ENCODE peak calls at places on chromosomes 5 and 9, in four cellular contexts. One of them, this sample, is unnamed.

GRCh38 chr9:127545196-127546124 is 66.6 kb upstream of the STXBP1 start:
- DNase-seq in cardiac muscle cell: no peak
- DNase-seq in IMR-90: peak
- DNase-seq in CD4-positive, alpha-beta memory T cell: no peak
- DNase-seq in this sample: no peak

GRCh38 chr9:112971415-112971814 is 40.6 kb downstream of the ZNF883 start:
- DNase-seq in cardiac muscle cell: peak
- DNase-seq in IMR-90: peak
- DNase-seq in CD4-positive, alpha-beta memory T cell: no peak
- DNase-seq in this sample: no peak

GRCh38 chr5:59036274-59036961 is 453.5 kb downstream of the RAB3C start:
- DNase-seq in cardiac muscle cell: no peak
- DNase-seq in IMR-90: peak
- DNase-seq in CD4-positive, alpha-beta memory T cell: peak
- DNase-seq in this sample: no peak

GRCh38 chr5:114678778-114679177 is 316.9 kb downstream of the KCNN2 start:
- DNase-seq in cardiac muscle cell: no peak
- DNase-seq in IMR-90: no peak
- DNase-seq in CD4-positive, alpha-beta memory T cell: no peak
- DNase-seq in this sample: no peak

GRCh38 chr5:43231977-43232376 is 40.0 kb downstream of the NIM1K start:
- DNase-seq in cardiac muscle cell: no peak
- DNase-seq in IMR-90: no peak
- DNase-seq in CD4-positive, alpha-beta memory T cell: no peak
- DNase-seq in this sample: no peak

GRCh38 chr9:92763721-92764380 is 782 bp downstream of the BICD2 start:
- DNase-seq in cardiac muscle cell: peak
- DNase-seq in IMR-90: no peak
- DNase-seq in CD4-positive, alpha-beta memory T cell: no peak
- DNase-seq in this sample: no peak

GRCh38 chr5:140877262-140877581 is 2.1 kb downstream of the PCDHA12 start:
- DNase-seq in cardiac muscle cell: no peak
- DNase-seq in IMR-90: no peak
- DNase-seq in CD4-positive, alpha-beta memory T cell: no peak
- DNase-seq in this sample: no peak

GRCh38 chr5:56409331-56410190 is 176.4 kb upstream of the ANKRD55 start:
- DNase-seq in cardiac muscle cell: no peak
- DNase-seq in IMR-90: peak
- DNase-seq in CD4-positive, alpha-beta memory T cell: no peak
- DNase-seq in this sample: no peak

GRCh38 chr9:1007312-1007711 is 30.9 kb downstream of the DMRT3 start:
- DNase-seq in cardiac muscle cell: no peak
- DNase-seq in IMR-90: no peak
- DNase-seq in CD4-positive, alpha-beta memory T cell: no peak
- DNase-seq in this sample: no peak

GRCh38 chr9:32218100-32218767 is 166.2 kb upstream of the ACO1 start:
- DNase-seq in cardiac muscle cell: no peak
- DNase-seq in IMR-90: no peak
- DNase-seq in CD4-positive, alpha-beta memory T cell: no peak
- DNase-seq in this sample: no peak

GRCh38 chr9:109794361-109795012 is 14.5 kb downstream of the PALM2AKAP2 start:
- DNase-seq in cardiac muscle cell: no peak
- DNase-seq in IMR-90: peak
- DNase-seq in CD4-positive, alpha-beta memory T cell: no peak
- DNase-seq in this sample: no peak

GRCh38 chr5:160181965-160182622 is 47.2 kb upstream of the FABP6 start:
- DNase-seq in cardiac muscle cell: no peak
- DNase-seq in IMR-90: no peak
- DNase-seq in CD4-positive, alpha-beta memory T cell: no peak
- DNase-seq in this sample: no peak

GRCh38 chr5:90519081-90519480 is 10.3 kb downstream of the LYSMD3 start:
- DNase-seq in cardiac muscle cell: no peak
- DNase-seq in IMR-90: no peak
- DNase-seq in CD4-positive, alpha-beta memory T cell: no peak
- DNase-seq in this sample: no peak

GRCh38 chr9:111148994-111149759 is 110.9 kb upstream of the LPAR1 start:
- DNase-seq in cardiac muscle cell: no peak
- DNase-seq in IMR-90: no peak
- DNase-seq in CD4-positive, alpha-beta memory T cell: no peak
- DNase-seq in this sample: no peak

GRCh38 chr5:150645070-150645700 is 4.7 kb downstream of the SYNPO start:
- DNase-seq in cardiac muscle cell: peak
- DNase-seq in IMR-90: peak
- DNase-seq in CD4-positive, alpha-beta memory T cell: no peak
- DNase-seq in this sample: no peak

GRCh38 chr5:115856936-115857524 is 15.3 kb downstream of the AP3S1 start:
- DNase-seq in cardiac muscle cell: no peak
- DNase-seq in IMR-90: no peak
- DNase-seq in CD4-positive, alpha-beta memory T cell: no peak
- DNase-seq in this sample: no peak

GRCh38 chr9:25678147-25678666 is at the start of gene TUSC1:
- DNase-seq in cardiac muscle cell: peak
- DNase-seq in IMR-90: peak
- DNase-seq in CD4-positive, alpha-beta memory T cell: no peak
- DNase-seq in this sample: peak

GRCh38 chr9:1759009-1759408 is 256.1 kb upstream of the SMARCA2 start:
- DNase-seq in cardiac muscle cell: no peak
- DNase-seq in IMR-90: no peak
- DNase-seq in CD4-positive, alpha-beta memory T cell: no peak
- DNase-seq in this sample: no peak

GRCh38 chr5:110250790-110251189 is 475.7 kb downstream of the TMEM232 start:
- DNase-seq in cardiac muscle cell: no peak
- DNase-seq in IMR-90: no peak
- DNase-seq in CD4-positive, alpha-beta memory T cell: no peak
- DNase-seq in this sample: no peak

GRCh38 chr5:56662891-56663290 is 152.5 kb upstream of the MAP3K1 start:
- DNase-seq in cardiac muscle cell: no peak
- DNase-seq in IMR-90: no peak
- DNase-seq in CD4-positive, alpha-beta memory T cell: no peak
- DNase-seq in this sample: no peak

GRCh38 chr5:84986688-84987087 is 602.0 kb upstream of the EDIL3 start:
- DNase-seq in cardiac muscle cell: no peak
- DNase-seq in IMR-90: no peak
- DNase-seq in CD4-positive, alpha-beta memory T cell: no peak
- DNase-seq in this sample: no peak

GRCh38 chr9:97501177-97501971 is at the start of gene TMOD1:
- DNase-seq in cardiac muscle cell: peak
- DNase-seq in IMR-90: peak
- DNase-seq in CD4-positive, alpha-beta memory T cell: no peak
- DNase-seq in this sample: no peak

GRCh38 chr9:135816179-135816970 is 91.0 kb downstream of the CAMSAP1 start:
- DNase-seq in cardiac muscle cell: no peak
- DNase-seq in IMR-90: no peak
- DNase-seq in CD4-positive, alpha-beta memory T cell: no peak
- DNase-seq in this sample: no peak

GRCh38 chr5:139670369-139671095 is 22.4 kb downstream of the CXXC5 start:
- DNase-seq in cardiac muscle cell: no peak
- DNase-seq in IMR-90: no peak
- DNase-seq in CD4-positive, alpha-beta memory T cell: no peak
- DNase-seq in this sample: no peak

GRCh38 chr5:54519083-54519541 is 1.6 kb downstream of the SNX18 start:
- DNase-seq in cardiac muscle cell: no peak
- DNase-seq in IMR-90: no peak
- DNase-seq in CD4-positive, alpha-beta memory T cell: no peak
- DNase-seq in this sample: no peak

GRCh38 chr5:87113848-87114247 is 153.8 kb upstream of the RASA1 start:
- DNase-seq in cardiac muscle cell: no peak
- DNase-seq in IMR-90: peak
- DNase-seq in CD4-positive, alpha-beta memory T cell: no peak
- DNase-seq in this sample: no peak

GRCh38 chr5:142151436-142152382 is 43.1 kb downstream of the NDFIP1 start:
- DNase-seq in cardiac muscle cell: peak
- DNase-seq in IMR-90: peak
- DNase-seq in CD4-positive, alpha-beta memory T cell: peak
- DNase-seq in this sample: peak

GRCh38 chr5:2357309-2357708 is 394.2 kb downstream of the IRX2 start:
- DNase-seq in cardiac muscle cell: no peak
- DNase-seq in IMR-90: no peak
- DNase-seq in CD4-positive, alpha-beta memory T cell: no peak
- DNase-seq in this sample: no peak

GRCh38 chr5:175778951-175779475 is 92.4 kb upstream of the CPLX2 start:
- DNase-seq in cardiac muscle cell: no peak
- DNase-seq in IMR-90: no peak
- DNase-seq in CD4-positive, alpha-beta memory T cell: no peak
- DNase-seq in this sample: no peak

DNA sequence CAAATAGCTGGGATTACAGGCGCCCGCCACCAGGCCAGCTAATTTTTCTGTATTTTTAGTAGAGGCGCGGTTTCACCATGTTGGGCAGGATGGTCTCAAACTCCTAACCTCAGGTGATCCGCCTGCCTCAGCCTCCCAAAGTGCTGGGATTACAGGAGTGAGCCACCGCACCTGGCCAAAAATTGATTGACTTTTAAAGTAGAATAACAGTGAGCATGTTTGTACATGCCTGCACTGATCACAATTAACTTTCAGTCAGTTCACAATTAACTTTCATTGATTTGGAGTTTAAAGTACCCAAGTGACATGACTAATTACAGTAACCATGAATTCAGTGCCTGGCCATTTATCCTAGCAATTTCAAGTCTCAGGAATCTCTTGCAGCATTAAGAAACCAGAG is 61.3 kb downstream of the ANKH start:
- DNase-seq in cardiac muscle cell: no peak
- DNase-seq in IMR-90: no peak
- DNase-seq in CD4-positive, alpha-beta memory T cell: no peak
- DNase-seq in this sample: no peak
- H3K27ac ChIP-seq in cardiac muscle cell: no peak
- H3K27ac ChIP-seq in IMR-90: peak
- H3K27ac ChIP-seq in CD4-positive, alpha-beta memory T cell: peak
- H3K27ac ChIP-seq in this sample: no peak

DNA sequence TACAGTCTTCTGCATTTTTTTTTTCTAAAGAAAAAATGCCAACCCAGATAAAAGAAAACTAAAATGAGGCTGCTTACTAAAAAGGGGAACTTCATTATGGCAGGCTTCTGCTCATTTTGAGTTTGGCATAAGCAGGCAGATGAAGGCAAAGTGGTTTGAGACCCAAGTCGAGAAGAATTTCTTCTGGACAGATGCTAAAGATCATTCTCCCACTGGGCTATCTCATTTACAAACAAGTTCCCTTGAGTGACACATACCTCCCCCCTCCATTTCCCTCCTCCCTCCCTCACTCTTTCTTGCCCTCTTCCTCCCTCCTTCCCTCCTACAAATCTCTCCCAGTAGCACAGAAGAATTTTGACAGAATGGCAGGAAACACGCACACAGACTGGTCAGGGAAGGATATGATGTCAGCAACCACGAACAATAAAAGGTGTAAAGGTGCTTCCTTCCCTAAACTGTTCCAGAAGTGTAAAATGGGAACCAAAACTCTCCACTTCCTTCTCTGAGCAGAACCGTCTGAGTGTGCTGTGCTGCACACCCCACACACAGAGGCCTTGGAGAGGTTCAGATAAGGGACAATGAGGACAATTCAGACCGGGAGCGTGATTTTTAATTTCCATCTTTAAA is 55.9 kb downstream of the MEF2C start:
- DNase-seq in cardiac muscle cell: peak
- DNase-seq in IMR-90: peak
- DNase-seq in CD4-positive, alpha-beta memory T cell: no peak
- DNase-seq in this sample: no peak
- H3K27ac ChIP-seq in cardiac muscle cell: peak
- H3K27ac ChIP-seq in IMR-90: peak
- H3K27ac ChIP-seq in CD4-positive, alpha-beta memory T cell: no peak
- H3K27ac ChIP-seq in this sample: no peak

GRCh38 chr5:145856285-145856818 is 16.5 kb downstream of the GRXCR2 start:
- DNase-seq in cardiac muscle cell: peak
- DNase-seq in IMR-90: peak
- DNase-seq in CD4-positive, alpha-beta memory T cell: no peak
- DNase-seq in this sample: no peak

GRCh38 chr5:145854651-145855258 is 18.1 kb downstream of the GRXCR2 start:
- DNase-seq in cardiac muscle cell: no peak
- DNase-seq in IMR-90: peak
- DNase-seq in CD4-positive, alpha-beta memory T cell: no peak
- DNase-seq in this sample: no peak

GRCh38 chr5:145852990-145853389 is 17.8 kb upstream of the PRELID2 start:
- DNase-seq in cardiac muscle cell: no peak
- DNase-seq in IMR-90: no peak
- DNase-seq in CD4-positive, alpha-beta memory T cell: no peak
- DNase-seq in this sample: no peak

GRCh38 chr5:145853952-145854351 is 18.8 kb upstream of the PRELID2 start:
- DNase-seq in cardiac muscle cell: no peak
- DNase-seq in IMR-90: no peak
- DNase-seq in CD4-positive, alpha-beta memory T cell: no peak
- DNase-seq in this sample: no peak

GRCh38 chr5:145855842-145856267 is 17.0 kb downstream of the GRXCR2 start:
- DNase-seq in cardiac muscle cell: no peak
- DNase-seq in IMR-90: no peak
- DNase-seq in CD4-positive, alpha-beta memory T cell: no peak
- DNase-seq in this sample: no peak
- H3K27ac ChIP-seq in cardiac muscle cell: peak
- H3K27ac ChIP-seq in IMR-90: no peak
- H3K27ac ChIP-seq in CD4-positive, alpha-beta memory T cell: no peak
- H3K27ac ChIP-seq in this sample: no peak

GRCh38 chr5:151718653-151719052 is 31.9 kb upstream of the SPARC start:
- DNase-seq in cardiac muscle cell: no peak
- DNase-seq in IMR-90: peak
- DNase-seq in CD4-positive, alpha-beta memory T cell: no peak
- DNase-seq in this sample: no peak
- H3K27ac ChIP-seq in cardiac muscle cell: no peak
- H3K27ac ChIP-seq in IMR-90: peak
- H3K27ac ChIP-seq in CD4-positive, alpha-beta memory T cell: no peak
- H3K27ac ChIP-seq in this sample: no peak

GRCh38 chr9:89522261-89522978 is 24.5 kb upstream of the SEMA4D start:
- DNase-seq in cardiac muscle cell: no peak
- DNase-seq in IMR-90: no peak
- DNase-seq in CD4-positive, alpha-beta memory T cell: peak
- DNase-seq in this sample: no peak
- H3K27ac ChIP-seq in cardiac muscle cell: no peak
- H3K27ac ChIP-seq in IMR-90: no peak
- H3K27ac ChIP-seq in CD4-positive, alpha-beta memory T cell: peak
- H3K27ac ChIP-seq in this sample: no peak

GRCh38 chr5:154038604-154039457 is at the start of the genes FAM114A2 and MFAP3:
- DNase-seq in cardiac muscle cell: peak
- DNase-seq in IMR-90: peak
- DNase-seq in CD4-positive, alpha-beta memory T cell: peak
- DNase-seq in this sample: peak

GRCh38 chr5:154034944-154035343 is 3.8 kb downstream of the FAM114A2 start:
- DNase-seq in cardiac muscle cell: no peak
- DNase-seq in IMR-90: no peak
- DNase-seq in CD4-positive, alpha-beta memory T cell: no peak
- DNase-seq in this sample: no peak

GRCh38 chr5:154042751-154043150 is 4.0 kb downstream of the MFAP3 start:
- DNase-seq in cardiac muscle cell: no peak
- DNase-seq in IMR-90: no peak
- DNase-seq in CD4-positive, alpha-beta memory T cell: no peak
- DNase-seq in this sample: no peak

GRCh38 chr5:154038241-154038603 is 488 bp downstream of the FAM114A2 start:
- DNase-seq in cardiac muscle cell: no peak
- DNase-seq in IMR-90: no peak
- DNase-seq in CD4-positive, alpha-beta memory T cell: no peak
- DNase-seq in this sample: no peak

GRCh38 chr5:154039458-154039829 is 677 bp downstream of the MFAP3 start:
- DNase-seq in cardiac muscle cell: no peak
- DNase-seq in IMR-90: no peak
- DNase-seq in CD4-positive, alpha-beta memory T cell: no peak
- DNase-seq in this sample: no peak
- H3K27ac ChIP-seq in cardiac muscle cell: no peak
- H3K27ac ChIP-seq in IMR-90: no peak
- H3K27ac ChIP-seq in CD4-positive, alpha-beta memory T cell: peak
- H3K27ac ChIP-seq in this sample: no peak

This sample was measured in SK-N-MC.